ENCODE peak calls at places on chromosomes 6 and 20, in five cellular contexts. M, S, L, N and A are unnamed samples. For H3K9me3, the result is how much of the 10 kb centered on the place peaks cover.

GRCh38 chr6:75266716-75267291 is 17.8 kb downstream of the TMEM30A start:
- DNase-seq in M (peak), L (no peak), S (no peak), N (no peak), A (no peak)

GRCh38 chr20:9515761-9516657 is 1.6 kb downstream of the LAMP5 start:
- DNase-seq in N (no peak), S (no peak), M (no peak), L (peak), A (peak)

GRCh38 chr20:53901064-53901463 is 169.3 kb downstream of the BCAS1 start:
- DNase-seq in S (no peak), L (no peak), M (peak), N (no peak), A (no peak)

GRCh38 chr6:143232849-143233248 is 172.2 kb downstream of the AIG1 start:
- DNase-seq in N (peak), M (peak), S (peak), L (peak), A (peak)

GRCh38 chr6:118565317-118565960 is 17.3 kb downstream of the PLN start:
- DNase-seq in N (peak), M (peak), S (no peak), L (no peak), A (no peak)

GRCh38 chr6:75532521-75532920 is 38.9 kb upstream of the FILIP1 start:
- DNase-seq in N (peak), S (no peak), L (no peak), M (peak), A (no peak)

GRCh38 chr20:12699374-12700228 is 309.2 kb upstream of the SPTLC3 start:
- DNase-seq in S (no peak), N (no peak), M (no peak), L (no peak), A (no peak)

GRCh38 chr6:99270852-99271251 is 78.6 kb downstream of the FAXC start:
- DNase-seq in M (no peak), N (no peak), S (no peak), L (no peak), A (no peak)

GRCh38 chr20:58139849-58140786 is 88.3 kb downstream of the ANKRD60 start:
- DNase-seq in M (no peak), N (no peak), L (peak), S (no peak), A (peak)

GRCh38 chr20:50172347-50173013 is 18.1 kb upstream of the CEBPB start:
- DNase-seq in L (peak), N (peak), S (peak), M (peak), A (peak)

GRCh38 chr6:13810688-13811446 is 3.5 kb downstream of the MCUR1 start:
- DNase-seq in L (no peak), N (no peak), S (no peak), M (no peak), A (no peak)

GRCh38 chr6:113856011-113856551 is 1.1 kb upstream of the MARCKS start:
- DNase-seq in M (peak), L (no peak), S (peak), N (peak), A (peak)

GRCh38 chr20:51339721-51340450 is 202.6 kb downstream of the NFATC2 start:
- DNase-seq in L (no peak), M (no peak), S (no peak), N (no peak), A (no peak)

GRCh38 chr20:40497781-40498691 is 191.0 kb downstream of the MAFB start:
- DNase-seq in M (no peak), S (no peak), L (no peak), N (no peak), A (no peak)

GRCh38 chr6:34730006-34730405 is 27.3 kb upstream of the SNRPC start:
- DNase-seq in M (no peak), L (no peak), S (no peak), N (no peak), A (no peak)

GRCh38 chr6:21340563-21340962 is 253.0 kb upstream of the SOX4 start:
- DNase-seq in S (no peak), N (no peak), L (no peak), M (no peak), A (no peak)

GRCh38 chr6:155219299-155219698 is 44.5 kb upstream of the CLDN20 start:
- DNase-seq in M (no peak), L (no peak), S (no peak), N (no peak), A (no peak)

GRCh38 chr20:60469829-60470228 is 511.6 kb downstream of the CDH26 start:
- DNase-seq in L (no peak), N (no peak), M (no peak), S (no peak), A (peak)
- H3K9me3 ChIP-seq in L (under half), N (under half), M (under half), S (under half), A (under half)

GRCh38 chr6:95577317-95578105 is at the start of gene MANEA:
- DNase-seq in L (peak), N (peak), M (peak), S (peak), A (peak)

GRCh38 chr6:95578106-95578410 is 723 bp downstream of the MANEA start:
- DNase-seq in L (no peak), N (peak), S (no peak), M (peak), A (no peak)

GRCh38 chr6:95576218-95576617 is 1.1 kb upstream of the MANEA start:
- DNase-seq in N (no peak), M (no peak), S (no peak), L (no peak), A (no peak)

GRCh38 chr6:95574811-95575210 is 2.5 kb upstream of the MANEA start:
- DNase-seq in M (peak), N (no peak), S (no peak), L (no peak), A (no peak)

GRCh38 chr6:95576621-95577316 is 566 bp upstream of the MANEA start:
- DNase-seq in M (peak), L (no peak), N (no peak), S (no peak), A (no peak)
- H2BK5ac ChIP-seq in M (peak), L (peak), N (peak), S (no peak), A (no peak)

GRCh38 chr6:38527371-38527770 is 112.4 kb downstream of the BTBD9 start:
- DNase-seq in L (no peak), S (no peak), M (no peak), N (no peak), A (no peak)
- H3K9me3 ChIP-seq in L (under half), S (under half), M (under half), N (under half), A (under half)

GRCh38 chr6:11430036-11430435 is 107.5 kb upstream of the TMEM170B start:
- DNase-seq in L (no peak), S (no peak), N (no peak), M (no peak), A (no peak)
- H2BK5ac ChIP-seq in L (no peak), S (no peak), N (peak), M (no peak), A (no peak)

GRCh38 chr20:15940127-15940526 is 633.1 kb downstream of the KIF16B start:
- DNase-seq in N (peak), L (no peak), M (no peak), S (no peak), A (no peak)

GRCh38 chr20:15937179-15937578 is 636.1 kb downstream of the KIF16B start:
- DNase-seq in N (no peak), M (no peak), L (no peak), S (peak), A (no peak)

GRCh38 chr20:15942130-15942529 is 631.1 kb downstream of the KIF16B start:
- DNase-seq in L (no peak), M (no peak), S (no peak), N (no peak), A (no peak)

DNA sequence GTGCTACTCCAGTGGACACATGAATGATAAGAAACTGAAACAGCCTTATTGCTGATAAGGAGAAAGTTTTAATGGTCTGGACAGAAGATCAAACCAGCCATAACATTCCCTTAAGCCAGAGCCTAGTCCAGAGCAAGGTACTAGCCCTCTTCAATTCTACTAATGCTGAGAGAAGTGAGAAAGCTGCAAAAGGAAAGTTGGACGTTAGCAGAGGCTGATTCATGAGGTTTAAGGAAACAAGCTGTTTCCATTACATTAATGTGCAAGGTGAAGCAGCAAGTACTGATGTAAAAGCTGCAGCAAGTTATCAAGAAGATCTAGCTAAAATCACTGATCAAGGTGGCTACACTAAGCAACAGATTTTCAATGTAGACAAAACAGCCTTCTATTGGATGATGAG is 634.4 kb downstream of the KIF16B start:
- DNase-seq in S (no peak), L (no peak), M (no peak), N (no peak), A (no peak)
- H3K9me3 ChIP-seq in S (under half), L (under half), M (under half), N (under half), A (under half)

GRCh38 chr6:136127856-136128255 is 122.3 kb downstream of the MTFR2 start:
- DNase-seq in N (no peak), M (no peak), S (no peak), L (no peak), A (no peak)
- H2BK5ac ChIP-seq in N (no peak), M (no peak), S (no peak), L (no peak), A (no peak)

GRCh38 chr6:169093121-169093723 is 160.4 kb downstream of the THBS2 start:
- DNase-seq in L (no peak), S (no peak), N (no peak), M (no peak), A (no peak)
- H3K9me3 ChIP-seq in L (under half), S (under half), N (under half), M (under half), A (under half)

GRCh38 chr6:22828179-22829062 is 259.1 kb downstream of the HDGFL1 start:
- DNase-seq in N (peak), S (peak), M (peak), L (peak), A (peak)

GRCh38 chr6:22829070-22829469 is 259.7 kb downstream of the HDGFL1 start:
- DNase-seq in M (no peak), L (no peak), N (no peak), S (no peak), A (no peak)

GRCh38 chr6:22826961-22827360 is 257.6 kb downstream of the HDGFL1 start:
- DNase-seq in L (no peak), S (no peak), N (no peak), M (peak), A (no peak)

GRCh38 chr6:22825210-22825609 is 255.8 kb downstream of the HDGFL1 start:
- DNase-seq in M (no peak), L (no peak), S (no peak), N (no peak), A (no peak)

GRCh38 chr6:22827760-22828159 is 258.4 kb downstream of the HDGFL1 start:
- DNase-seq in N (no peak), S (no peak), L (no peak), M (peak), A (no peak)
- H2BK5ac ChIP-seq in N (peak), S (no peak), L (no peak), M (peak), A (no peak)

GRCh38 chr6:161215876-161216615 is 57.8 kb downstream of the AGPAT4 start:
- DNase-seq in M (peak), L (no peak), S (no peak), N (no peak), A (no peak)
- H3K9me3 ChIP-seq in M (under half), L (under half), S (under half), N (under half), A (under half)